ENCODE peak calls at places on chromosomes 7 and 10, in eight cellular contexts. E is neural crest cell; P is OCI-LY7; W is progenitor cell of endocrine pancreas; D is stimulated activated CD4-positive, alpha-beta T cell treated with anti-CD3 and anti-CD28 coated beads, Interleukin-4, amount 100 ng/mL, for 1 hour; I is BE2C; A is NB4; R is activated CD8-positive, alpha-beta memory T cell treated with anti-CD3 and anti-CD28 coated beads, Interleukin-2, amount 10 ng/mL, durations not matched to agents 7 days and 5 days. Z is an unnamed sample.
A peak's percentile ranks its signal among the peaks of the same experiment; 100 is the strongest.

GRCh38 chr10:3213174-3213573 is 40.6 kb upstream of the PITRM1 start:
- DNase-seq in R (no peak), I (no peak), D (no peak), E (no peak), W (no peak), P (no peak), A (no peak), Z (no peak)

GRCh38 chr7:105131890-105132289 is 117.9 kb downstream of the KMT2E start:
- DNase-seq in A (no peak), E (no peak), D (no peak), R (no peak), P (no peak), W (no peak), I (no peak), Z (no peak)

GRCh38 chr7:154953006-154953684 is 49.8 kb downstream of the PAXIP1 start:
- DNase-seq in R (peak; percentile 64), I (peak; percentile 79), E (peak; percentile 58), W (peak; percentile 26), A (peak; percentile 70), D (peak; percentile 75), P (peak; percentile 58), Z (peak; percentile 15)

GRCh38 chr10:49001861-49002675 is 62.4 kb upstream of the LRRC18 start:
- DNase-seq in A (no peak), W (no peak), I (no peak), E (no peak), R (no peak), P (no peak), D (no peak), Z (no peak)

GRCh38 chr7:39465055-39465929 is 100.9 kb upstream of the YAE1 start:
- DNase-seq in D (peak; percentile 23), R (peak; percentile 52), I (peak; percentile 50), W (peak; percentile 16), E (peak; percentile 35), A (peak; percentile 63), P (peak; percentile 36), Z (peak; percentile 65)

GRCh38 chr10:99685232-99686041 is 26.1 kb downstream of the ENTPD7 start:
- DNase-seq in I (no peak), R (no peak), A (peak; percentile 91), E (no peak), P (peak; percentile 54), D (no peak), W (no peak), Z (no peak)

GRCh38 chr10:86803156-86803555 is 46.7 kb downstream of the BMPR1A start:
- DNase-seq in E (no peak), A (no peak), R (no peak), P (no peak), I (no peak), D (no peak), W (no peak), Z (no peak)

GRCh38 chr10:101063548-101064414 is 2.0 kb downstream of the KAZALD1 start:
- DNase-seq in W (no peak), I (peak; percentile 26), R (no peak), P (peak; percentile 38), A (peak; percentile 91), E (no peak), D (no peak), Z (no peak)

GRCh38 chr7:89334785-89335184 is 539.2 kb upstream of the TEX47 start:
- DNase-seq in A (peak; percentile 32), I (no peak), P (no peak), D (no peak), E (no peak), R (no peak), W (no peak), Z (no peak)

GRCh38 chr10:132937861-132938260 is 4.5 kb downstream of the CFAP46 start:
- DNase-seq in P (no peak), W (no peak), E (no peak), A (no peak), D (no peak), I (no peak), R (no peak), Z (no peak)

GRCh38 chr10:34528320-34528719 is 286.8 kb downstream of the PARD3 start:
- DNase-seq in W (no peak), A (no peak), P (no peak), D (no peak), R (no peak), I (no peak), E (no peak), Z (peak; percentile 97)

GRCh38 chr10:48502791-48503190 is 102.1 kb downstream of the ARHGAP22 start:
- DNase-seq in W (no peak), I (no peak), E (no peak), P (no peak), D (no peak), R (peak; percentile 14), A (no peak), Z (no peak)

GRCh38 chr7:29115753-29116152 is 30.6 kb downstream of the CPVL start:
- DNase-seq in R (no peak), A (no peak), P (no peak), W (no peak), D (no peak), E (no peak), I (no peak), Z (no peak)

GRCh38 chr10:58152698-58153263 is 114.9 kb downstream of the IPMK start:
- DNase-seq in W (no peak), E (peak; percentile 47), P (peak; percentile 44), R (peak; percentile 56), I (peak; percentile 68), D (peak; percentile 16), A (peak; percentile 66), Z (peak; percentile 69)

GRCh38 chr7:70598976-70599375 is 533.0 kb upstream of the GALNT17 start:
- DNase-seq in D (no peak), R (no peak), I (no peak), E (no peak), A (peak; percentile 62), W (no peak), P (no peak), Z (no peak)

GRCh38 chr7:114921636-114922150 is at the start of gene MDFIC:
- DNase-seq in I (no peak), P (no peak), A (no peak), W (no peak), D (peak; percentile 24), E (no peak), R (peak; percentile 57), Z (peak; percentile 37)

GRCh38 chr10:31623466-31623865 is 304.4 kb downstream of the ZEB1 start:
- DNase-seq in W (no peak), R (no peak), A (no peak), P (no peak), D (no peak), I (no peak), E (no peak), Z (peak; percentile 93)

GRCh38 chr10:118107040-118107439 is 60.3 kb upstream of the RAB11FIP2 start:
- DNase-seq in W (no peak), E (no peak), P (no peak), D (no peak), I (no peak), A (no peak), R (no peak), Z (no peak)

GRCh38 chr10:51344371-51344770 is 270.1 kb downstream of the PRKG1 start:
- DNase-seq in W (no peak), E (no peak), P (no peak), D (no peak), A (no peak), R (no peak), I (no peak), Z (no peak)

Z was measured in RPMI7951.